ENCODE peak calls at places on chromosomes 3 and 15, in five cellular contexts. L is cardiac fibroblast, M is OCI-LY7, Q is GM20000, F is Calu3. O is an unnamed sample.

GRCh38 chr3:66442254-66443249 is 58.3 kb downstream of the LRIG1 start:
- DNase-seq in L (peak), M (no peak), Q (no peak), F (peak), O (peak)

GRCh38 chr3:43152649-43153048 is 46.8 kb upstream of the POMGNT2 start:
- DNase-seq in L (peak), M (no peak), Q (no peak), F (no peak), O (no peak)

GRCh38 chr15:33547876-33548275 is 237.1 kb downstream of the RYR3 start:
- DNase-seq in L (peak), M (peak), Q (no peak), F (peak), O (peak)

GRCh38 chr3:129601713-129602112 is 4.8 kb downstream of the PLXND1 start:
- DNase-seq in L (no peak), M (no peak), Q (no peak), F (no peak), O (no peak)

GRCh38 chr3:54374214-54374855 is 252.0 kb downstream of the CACNA2D3 start:
- DNase-seq in L (peak), M (peak), Q (peak), F (peak), O (peak)

GRCh38 chr15:78907577-78907976 is 34.9 kb downstream of the MORF4L1 start:
- DNase-seq in L (no peak), M (peak), Q (no peak), F (no peak), O (no peak)

GRCh38 chr3:39907981-39908380 is 98.6 kb downstream of the MYRIP start:
- DNase-seq in L (no peak), M (no peak), Q (no peak), F (peak), O (no peak)

GRCh38 chr3:47865192-47865591 is 62.3 kb downstream of the DHX30 start:
- DNase-seq in L (peak), M (no peak), Q (no peak), F (no peak), O (no peak)

GRCh38 chr3:194225988-194226663 is 90.2 kb downstream of the HES1 start:
- DNase-seq in L (no peak), M (no peak), Q (no peak), F (no peak), O (no peak)

GRCh38 chr3:107928084-107928445 is 162.8 kb downstream of the CD47 start:
- DNase-seq in L (peak), M (no peak), Q (peak), F (no peak), O (peak)

GRCh38 chr15:72319360-72319984 is 485 bp downstream of the CELF6 start:
- DNase-seq in L (peak), M (no peak), Q (peak), F (peak), O (peak)

GRCh38 chr3:116864627-116864927 is 155.0 kb downstream of the TUSC7 start:
- DNase-seq in L (no peak), M (no peak), Q (no peak), F (no peak), O (no peak)
- TF ChIP-seq CTCF in L (no peak), M (peak), Q (no peak), F (no peak), O (no peak)

GRCh38 chr3:187739561-187740445 is 5.5 kb downstream of the BCL6 start:
- DNase-seq in L (peak), M (peak), Q (peak), F (peak), O (peak)
- TF ChIP-seq CTCF in L (peak), M (peak), Q (peak), F (peak), O (peak)

GRCh38 chr3:27105904-27106303 is 263.3 kb downstream of the NEK10 start:
- DNase-seq in L (no peak), M (no peak), Q (no peak), F (peak), O (no peak)
- TF ChIP-seq CTCF in L (no peak), M (no peak), Q (no peak), F (peak), O (peak)

DNA sequence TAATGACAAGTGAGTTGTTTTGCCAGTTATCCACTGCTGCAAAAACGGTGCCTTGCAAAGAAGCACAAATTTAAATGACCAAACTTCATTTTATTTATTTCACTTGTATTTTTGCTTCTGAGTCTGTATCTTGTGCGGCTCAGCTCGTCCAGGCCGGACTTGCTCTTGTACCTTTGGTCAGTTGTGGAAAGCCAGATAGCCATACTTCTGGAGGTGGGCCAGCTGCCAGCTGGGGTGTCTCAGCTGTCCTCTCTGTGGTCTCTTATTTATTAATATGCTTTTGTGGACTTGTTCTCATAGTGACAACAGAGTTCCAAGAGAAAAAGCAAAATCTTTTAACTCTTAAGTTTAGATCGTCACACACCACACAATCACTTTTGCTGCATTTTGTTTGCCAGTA is 87.7 kb downstream of the IL1RAP start:
- DNase-seq in L (no peak), M (no peak), Q (no peak), F (no peak), O (no peak)
- TF ChIP-seq CTCF in L (no peak), M (no peak), Q (no peak), F (no peak), O (no peak)

DNA sequence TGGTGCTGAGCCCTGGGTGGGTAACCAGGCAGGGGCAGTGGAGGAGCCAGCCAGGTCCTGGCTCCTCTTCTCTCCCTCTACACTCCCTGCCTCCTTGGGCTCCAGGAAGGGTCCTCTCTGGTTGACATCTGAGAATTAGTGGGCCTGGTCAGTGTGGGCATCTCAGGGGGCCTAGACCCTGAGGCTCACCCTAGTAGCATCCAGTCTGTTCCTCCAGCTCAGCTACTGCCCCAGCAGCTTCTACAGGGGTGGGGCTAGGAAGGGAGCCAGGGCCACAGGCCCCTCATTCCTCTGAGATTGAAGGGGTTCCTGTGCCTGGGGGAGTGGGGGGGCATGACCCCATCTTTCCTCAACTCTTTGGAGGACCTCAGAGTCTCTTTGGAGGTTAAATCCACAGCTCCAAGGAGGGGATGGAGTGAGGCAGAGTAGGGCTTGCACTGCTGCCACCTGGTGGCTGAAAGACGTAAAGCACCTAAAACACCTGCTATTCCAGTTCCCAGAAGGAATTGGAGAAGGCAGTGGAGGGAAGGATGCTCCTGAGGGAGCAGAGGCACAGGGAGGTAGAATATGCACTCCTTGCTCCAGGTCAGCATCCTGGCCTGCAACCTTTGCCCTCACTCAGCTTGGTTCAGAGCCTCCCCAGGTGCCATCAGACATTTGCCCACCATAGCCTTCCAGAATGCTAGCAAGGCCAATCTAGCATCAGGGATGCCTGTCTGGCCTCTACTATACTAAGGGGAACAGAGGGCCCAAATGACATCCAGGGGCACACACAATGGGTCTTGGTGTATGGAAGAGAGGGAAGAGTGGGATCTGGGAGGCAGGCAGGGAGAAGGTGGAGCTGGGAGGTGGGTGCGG is 25.1 kb downstream of the C3orf18 start:
- DNase-seq in L (peak), M (peak), Q (peak), F (peak), O (peak)
- TF ChIP-seq CTCF in L (peak), M (peak), Q (peak), F (no peak), O (peak)

DNA sequence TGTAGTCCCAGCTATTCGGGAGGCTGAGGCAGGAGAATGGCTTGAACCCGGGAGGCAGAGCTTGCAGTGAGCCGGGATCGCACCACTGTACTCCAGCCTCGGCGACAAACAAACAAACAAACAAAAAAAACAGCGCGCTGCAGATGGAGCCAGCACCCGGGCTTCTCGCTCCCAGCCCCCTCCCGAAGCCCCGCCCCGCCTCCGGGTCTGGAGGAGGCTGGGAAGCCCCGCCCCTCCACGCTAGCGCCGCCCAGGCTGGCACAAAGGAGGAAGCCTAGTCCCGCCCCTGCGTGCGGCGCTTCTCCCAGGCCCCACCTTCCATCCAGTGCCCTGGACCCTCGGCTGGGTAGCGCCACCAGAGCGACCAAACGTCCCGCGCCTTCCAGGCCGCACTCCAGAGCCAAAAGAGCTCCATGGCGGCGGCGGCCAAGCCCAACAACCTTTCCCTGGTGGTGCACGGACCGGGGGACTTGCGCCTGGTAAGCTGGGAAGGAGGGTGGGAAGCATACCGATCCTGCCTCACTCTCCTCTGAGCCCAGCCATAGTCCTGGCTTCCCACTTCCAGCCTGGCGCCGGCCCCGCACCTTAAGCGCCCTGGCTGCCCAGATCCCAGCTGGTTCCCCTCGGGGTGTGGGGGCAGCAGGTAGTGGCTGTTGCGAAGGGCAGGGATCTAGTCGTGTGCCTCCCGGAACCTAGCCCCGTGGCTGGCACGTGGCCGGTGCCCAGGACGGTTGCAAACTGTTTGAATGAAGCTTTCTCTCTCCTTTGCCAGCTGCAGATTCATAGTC is at the start of gene SORD:
- DNase-seq in L (peak), M (peak), Q (peak), F (peak), O (peak)
- TF ChIP-seq CTCF in L (no peak), M (no peak), Q (no peak), F (no peak), O (no peak)

DNA sequence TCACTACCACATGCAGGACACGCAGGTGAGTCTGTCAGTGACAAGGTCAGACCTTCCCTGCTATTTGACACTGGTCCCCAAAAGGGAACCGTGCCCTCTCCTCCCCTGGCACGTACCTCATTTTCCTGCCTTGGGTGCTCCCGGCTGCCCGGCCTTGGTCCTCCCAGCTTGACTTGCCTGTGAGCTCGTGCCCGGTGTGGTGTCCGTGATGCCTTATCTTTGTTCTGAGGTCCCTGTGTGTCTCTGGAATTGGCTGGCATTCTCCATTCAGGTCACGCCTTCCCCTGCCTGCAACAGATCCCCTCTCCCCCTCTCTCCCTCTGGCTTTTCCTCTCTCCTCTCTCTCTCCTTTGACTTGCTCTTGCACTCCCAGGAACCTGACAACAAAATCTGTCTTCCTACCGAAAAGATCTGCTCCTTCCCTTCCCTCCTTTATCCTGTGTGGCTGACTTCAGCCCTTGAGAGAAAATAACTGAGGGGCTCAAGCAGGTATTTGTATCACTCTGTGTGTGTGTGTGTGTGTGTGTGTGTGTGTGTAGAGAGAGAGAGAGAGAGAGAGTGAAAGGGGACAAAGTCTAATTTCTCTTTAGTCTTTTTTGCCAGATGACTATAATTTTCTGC is at the start of gene MASP1:
- DNase-seq in L (no peak), M (no peak), Q (no peak), F (no peak), O (no peak)
- TF ChIP-seq CTCF in L (no peak), M (no peak), Q (no peak), F (no peak), O (no peak)

GRCh38 chr15:88637436-88637835 is 1.4 kb upstream of the ISG20 start:
- DNase-seq in L (no peak), M (no peak), Q (no peak), F (no peak), O (no peak)

GRCh38 chr15:88636654-88637053 is 2.2 kb upstream of the ISG20 start:
- DNase-seq in L (no peak), M (no peak), Q (no peak), F (no peak), O (peak)

GRCh38 chr15:88636039-88636438 is 2.8 kb upstream of the ISG20 start:
- DNase-seq in L (no peak), M (no peak), Q (no peak), F (peak), O (peak)

GRCh38 chr15:88637841-88638625 is 783 bp upstream of the ISG20 start:
- DNase-seq in L (no peak), M (peak), Q (no peak), F (no peak), O (no peak)

DNA sequence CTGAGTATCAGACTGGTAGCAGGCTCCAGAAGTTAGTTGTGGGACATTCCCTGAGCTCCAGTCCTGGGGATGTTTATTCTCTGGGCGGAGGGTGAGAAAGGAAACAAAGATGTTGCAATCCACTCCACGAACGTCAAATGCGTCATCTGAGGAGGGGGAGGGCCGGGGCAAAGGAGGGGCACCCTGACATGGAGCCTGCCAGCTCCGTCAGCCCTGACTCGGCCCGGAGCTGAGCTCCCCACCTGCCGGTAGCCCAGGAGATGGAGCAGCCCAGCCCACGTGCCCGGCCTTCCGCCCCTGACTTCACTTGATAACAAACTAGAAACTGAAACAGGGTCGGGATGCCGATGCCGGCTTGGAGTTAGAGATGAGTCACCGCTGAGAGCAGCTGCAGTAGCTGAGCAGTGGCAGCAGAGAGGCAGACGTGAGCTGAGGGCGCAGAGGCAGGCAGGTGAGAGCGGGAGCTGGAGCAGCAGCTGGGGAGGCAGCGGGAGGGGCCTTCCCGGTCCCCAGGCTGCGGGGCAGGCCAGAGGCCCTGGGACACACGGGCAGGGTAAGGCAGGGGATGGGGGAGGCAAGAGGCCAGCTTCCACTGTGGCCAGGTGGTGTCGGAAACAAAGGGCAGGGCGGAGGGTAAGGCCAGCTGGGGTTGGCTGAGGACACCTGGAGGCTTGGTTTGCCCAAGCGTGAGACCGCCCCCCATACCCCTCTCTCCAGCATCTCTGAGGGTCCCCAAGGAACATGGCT is at the start of gene ISG20:
- DNase-seq in L (peak), M (peak), Q (peak), F (peak), O (peak)
- TF ChIP-seq CTCF in L (peak), M (peak), Q (no peak), F (no peak), O (peak)

GRCh38 chr3:165622356-165622755 is 214.9 kb downstream of the BCHE start:
- DNase-seq in L (no peak), M (no peak), Q (no peak), F (no peak), O (no peak)

GRCh38 chr3:165619077-165619476 is 218.1 kb downstream of the BCHE start:
- DNase-seq in L (no peak), M (no peak), Q (no peak), F (no peak), O (no peak)

DNA sequence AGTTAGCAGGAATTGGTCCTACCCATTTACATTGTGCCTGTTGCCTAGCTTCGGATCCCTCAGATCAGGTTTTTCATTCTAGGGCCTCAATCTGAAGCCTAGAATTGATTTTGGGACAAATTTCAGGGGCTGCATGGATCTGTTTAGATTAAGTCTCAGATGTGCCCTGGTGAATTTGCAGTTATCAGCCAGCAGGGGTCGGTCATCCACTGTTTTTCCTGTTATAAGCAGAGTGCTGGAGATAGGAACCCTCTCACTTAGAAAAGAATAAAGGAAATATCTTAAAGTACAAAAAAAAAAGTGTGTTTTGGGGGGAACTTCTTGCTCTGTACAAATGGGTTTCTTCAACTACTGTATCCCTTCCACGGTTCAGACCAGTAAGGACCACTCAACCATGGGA is 212.5 kb downstream of the BCHE start:
- DNase-seq in L (peak), M (no peak), Q (no peak), F (no peak), O (peak)
- TF ChIP-seq CTCF in L (peak), M (peak), Q (no peak), F (peak), O (peak)

DNA sequence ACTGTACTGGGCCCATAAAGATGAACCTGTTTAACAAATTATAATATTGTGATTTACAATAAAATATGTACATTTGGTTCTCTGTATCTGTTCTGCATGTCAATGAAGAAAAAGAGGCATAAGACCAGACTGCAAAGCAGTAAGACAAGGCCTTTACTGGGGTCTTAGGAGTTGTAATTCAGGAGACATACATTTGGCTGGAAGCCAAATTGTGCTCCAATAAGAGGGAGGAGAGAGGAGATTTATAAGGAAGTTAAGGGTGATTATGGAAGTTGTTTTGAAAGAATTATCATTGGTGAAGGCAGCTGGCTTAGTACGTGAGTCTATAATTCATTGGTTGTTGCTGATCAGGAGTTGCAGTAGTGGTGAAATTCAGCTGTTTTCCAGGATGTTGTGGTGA is 28.6 kb upstream of the SPPL2A start:
- DNase-seq in L (no peak), M (no peak), Q (no peak), F (no peak), O (no peak)
- TF ChIP-seq CTCF in L (no peak), M (no peak), Q (no peak), F (no peak), O (no peak)